ENCODE peak calls at places on chromosomes 3 and 15, in eight cellular contexts. One of them, this sample, is unnamed.

GRCh38 chr15:63503739-63504246 is 600 bp upstream of the USP3 start:
- DNase-seq in HCT116: peak; percentile 75
- DNase-seq in GM06990: no peak
- DNase-seq in AG04449: no peak
- DNase-seq in HL-60: peak; percentile 47
- DNase-seq in AG04450: peak; percentile 58
- DNase-seq in mucosa of descending colon: no peak
- DNase-seq in foreskin fibroblast: peak; percentile 84
- DNase-seq in this sample: no peak

GRCh38 chr15:92268900-92269299 is 124.8 kb upstream of the ST8SIA2 start:
- DNase-seq in HCT116: no peak
- DNase-seq in mucosa of descending colon: no peak
- DNase-seq in foreskin fibroblast: no peak
- DNase-seq in GM06990: no peak
- DNase-seq in AG04449: no peak
- DNase-seq in HL-60: no peak
- DNase-seq in AG04450: no peak
- DNase-seq in this sample: no peak

GRCh38 chr3:46736006-46736872 is 18.6 kb upstream of the PRSS50 start:
- DNase-seq in HL-60: no peak
- DNase-seq in AG04450: no peak
- DNase-seq in AG04449: no peak
- DNase-seq in foreskin fibroblast: no peak
- DNase-seq in GM06990: no peak
- DNase-seq in mucosa of descending colon: no peak
- DNase-seq in HCT116: no peak
- DNase-seq in this sample: no peak

GRCh38 chr15:81792646-81793045 is 253.2 kb downstream of the MEX3B start:
- DNase-seq in foreskin fibroblast: no peak
- DNase-seq in AG04449: no peak
- DNase-seq in mucosa of descending colon: no peak
- DNase-seq in HL-60: no peak
- DNase-seq in GM06990: no peak
- DNase-seq in AG04450: no peak
- DNase-seq in HCT116: no peak
- DNase-seq in this sample: no peak

GRCh38 chr3:147099076-147099475 is 307.3 kb downstream of the ZIC4 start:
- DNase-seq in foreskin fibroblast: no peak
- DNase-seq in AG04450: no peak
- DNase-seq in mucosa of descending colon: no peak
- DNase-seq in HL-60: no peak
- DNase-seq in GM06990: no peak
- DNase-seq in AG04449: no peak
- DNase-seq in HCT116: no peak
- DNase-seq in this sample: no peak

GRCh38 chr15:41926184-41927056 is 32.6 kb upstream of the SPTBN5 start:
- DNase-seq in foreskin fibroblast: no peak
- DNase-seq in HCT116: no peak
- DNase-seq in AG04450: no peak
- DNase-seq in HL-60: no peak
- DNase-seq in GM06990: no peak
- DNase-seq in AG04449: no peak
- DNase-seq in mucosa of descending colon: peak; percentile 63
- DNase-seq in this sample: no peak

GRCh38 chr3:121995190-121996137 is 26.6 kb downstream of the ILDR1 start:
- DNase-seq in HCT116: peak; percentile 53
- DNase-seq in mucosa of descending colon: peak; percentile 61
- DNase-seq in foreskin fibroblast: peak; percentile 64
- DNase-seq in AG04450: peak; percentile 11
- DNase-seq in HL-60: peak; percentile 85
- DNase-seq in GM06990: peak; percentile 60
- DNase-seq in AG04449: peak; percentile 7
- DNase-seq in this sample: no peak

GRCh38 chr3:46368569-46368968 is 2.2 kb upstream of the CCR5 start:
- DNase-seq in HL-60: peak; percentile 95
- DNase-seq in foreskin fibroblast: no peak
- DNase-seq in AG04449: no peak
- DNase-seq in mucosa of descending colon: peak; percentile 57
- DNase-seq in GM06990: peak; percentile 54
- DNase-seq in HCT116: no peak
- DNase-seq in AG04450: no peak
- DNase-seq in this sample: no peak

GRCh38 chr3:17577795-17578520 is 164.5 kb downstream of the TBC1D5 start:
- DNase-seq in foreskin fibroblast: peak; percentile 4
- DNase-seq in HCT116: no peak
- DNase-seq in HL-60: no peak
- DNase-seq in AG04450: no peak
- DNase-seq in AG04449: no peak
- DNase-seq in GM06990: no peak
- DNase-seq in mucosa of descending colon: no peak
- DNase-seq in this sample: no peak

GRCh38 chr3:31831526-31832034 is 149.5 kb downstream of the OSBPL10 start:
- DNase-seq in foreskin fibroblast: no peak
- DNase-seq in HL-60: no peak
- DNase-seq in AG04449: no peak
- DNase-seq in HCT116: no peak
- DNase-seq in GM06990: no peak
- DNase-seq in mucosa of descending colon: no peak
- DNase-seq in AG04450: no peak
- DNase-seq in this sample: no peak

GRCh38 chr3:8621872-8622271 is 22.7 kb downstream of the SSUH2 start:
- DNase-seq in AG04449: peak; percentile 72
- DNase-seq in AG04450: peak; percentile 89
- DNase-seq in GM06990: no peak
- DNase-seq in mucosa of descending colon: no peak
- DNase-seq in HL-60: no peak
- DNase-seq in HCT116: no peak
- DNase-seq in foreskin fibroblast: peak; percentile 89
- DNase-seq in this sample: no peak

GRCh38 chr15:63487076-63487757 is 17.2 kb upstream of the USP3 start:
- DNase-seq in mucosa of descending colon: peak; percentile 98
- DNase-seq in HL-60: peak; percentile 91
- DNase-seq in foreskin fibroblast: no peak
- DNase-seq in AG04449: no peak
- DNase-seq in GM06990: peak; percentile 84
- DNase-seq in HCT116: peak; percentile 67
- DNase-seq in AG04450: no peak
- DNase-seq in this sample: no peak

GRCh38 chr3:133865136-133865855 is 30.4 kb downstream of the RAB6B start:
- DNase-seq in foreskin fibroblast: no peak
- DNase-seq in HL-60: no peak
- DNase-seq in AG04450: no peak
- DNase-seq in mucosa of descending colon: no peak
- DNase-seq in GM06990: no peak
- DNase-seq in HCT116: no peak
- DNase-seq in AG04449: no peak
- DNase-seq in this sample: no peak

GRCh38 chr15:76196949-76197315 is 114.3 kb downstream of the ETFA start:
- DNase-seq in AG04450: no peak
- DNase-seq in GM06990: no peak
- DNase-seq in HCT116: no peak
- DNase-seq in AG04449: no peak
- DNase-seq in HL-60: no peak
- DNase-seq in foreskin fibroblast: no peak
- DNase-seq in mucosa of descending colon: peak; percentile 41
- DNase-seq in this sample: no peak

GRCh38 chr3:68876112-68876713 is 56.1 kb downstream of the TAFA4 start:
- DNase-seq in AG04450: peak; percentile 39
- DNase-seq in foreskin fibroblast: peak; percentile 44
- DNase-seq in AG04449: peak; percentile 26
- DNase-seq in GM06990: no peak
- DNase-seq in HCT116: peak; percentile 45
- DNase-seq in mucosa of descending colon: no peak
- DNase-seq in HL-60: peak; percentile 51
- DNase-seq in this sample: no peak

GRCh38 chr15:33160054-33160453 is 34.5 kb downstream of the FMN1 start:
- DNase-seq in AG04449: no peak
- DNase-seq in HL-60: no peak
- DNase-seq in HCT116: no peak
- DNase-seq in AG04450: no peak
- DNase-seq in foreskin fibroblast: no peak
- DNase-seq in GM06990: no peak
- DNase-seq in mucosa of descending colon: no peak
- DNase-seq in this sample: no peak

GRCh38 chr3:100268986-100269385 is 8.2 kb downstream of the TBC1D23 start:
- DNase-seq in AG04449: no peak
- DNase-seq in mucosa of descending colon: no peak
- DNase-seq in GM06990: no peak
- DNase-seq in foreskin fibroblast: peak; percentile 41
- DNase-seq in HCT116: no peak
- DNase-seq in HL-60: no peak
- DNase-seq in AG04450: no peak
- DNase-seq in this sample: no peak

DNA sequence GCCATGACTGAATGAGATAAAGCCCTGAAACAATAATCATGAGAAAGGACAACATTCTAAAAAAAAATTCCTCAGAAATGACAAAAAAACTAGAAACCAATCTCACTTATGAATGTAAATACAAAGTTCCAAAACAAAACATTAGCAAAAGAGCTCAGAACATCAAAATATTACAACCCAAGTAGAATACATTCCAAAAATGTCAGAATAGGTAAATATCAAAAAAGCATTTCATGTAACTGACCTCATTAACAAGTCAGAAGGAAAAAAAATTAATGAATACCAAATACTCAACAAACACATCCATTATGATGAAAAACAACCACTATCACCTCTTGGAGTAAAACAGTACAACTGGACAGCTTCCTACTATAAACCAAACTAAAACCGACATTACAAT is 93.1 kb downstream of the DLG1 start:
- DNase-seq in AG04449: no peak
- DNase-seq in HCT116: no peak
- DNase-seq in foreskin fibroblast: no peak
- DNase-seq in HL-60: no peak
- DNase-seq in mucosa of descending colon: no peak
- DNase-seq in GM06990: no peak
- DNase-seq in AG04450: no peak
- DNase-seq in this sample: no peak
- TF ChIP-seq CTCF in AG04449: no peak
- TF ChIP-seq CTCF in HCT116: no peak
- TF ChIP-seq CTCF in foreskin fibroblast: no peak
- TF ChIP-seq CTCF in HL-60: no peak
- TF ChIP-seq CTCF in mucosa of descending colon: no peak
- TF ChIP-seq CTCF in GM06990: no peak
- TF ChIP-seq CTCF in AG04450: no peak
- TF ChIP-seq CTCF in this sample: no peak

GRCh38 chr3:117618462-117618861 is 908.9 kb downstream of the TUSC7 start:
- DNase-seq in HL-60: no peak
- DNase-seq in AG04449: no peak
- DNase-seq in GM06990: no peak
- DNase-seq in HCT116: no peak
- DNase-seq in mucosa of descending colon: no peak
- DNase-seq in AG04450: no peak
- DNase-seq in foreskin fibroblast: no peak
- DNase-seq in this sample: no peak

GRCh38 chr3:117611242-117611641 is 901.7 kb downstream of the TUSC7 start:
- DNase-seq in mucosa of descending colon: no peak
- DNase-seq in GM06990: no peak
- DNase-seq in AG04450: no peak
- DNase-seq in HCT116: no peak
- DNase-seq in AG04449: no peak
- DNase-seq in HL-60: no peak
- DNase-seq in foreskin fibroblast: no peak
- DNase-seq in this sample: no peak

GRCh38 chr3:117619805-117620204 is 910.2 kb downstream of the TUSC7 start:
- DNase-seq in foreskin fibroblast: no peak
- DNase-seq in AG04449: no peak
- DNase-seq in AG04450: no peak
- DNase-seq in GM06990: no peak
- DNase-seq in HL-60: no peak
- DNase-seq in mucosa of descending colon: no peak
- DNase-seq in HCT116: no peak
- DNase-seq in this sample: no peak

GRCh38 chr3:117616213-117616612 is 906.6 kb downstream of the TUSC7 start:
- DNase-seq in HL-60: no peak
- DNase-seq in HCT116: no peak
- DNase-seq in GM06990: no peak
- DNase-seq in AG04449: no peak
- DNase-seq in foreskin fibroblast: no peak
- DNase-seq in mucosa of descending colon: no peak
- DNase-seq in AG04450: no peak
- DNase-seq in this sample: no peak
- TF ChIP-seq CTCF in HL-60: no peak
- TF ChIP-seq CTCF in HCT116: no peak
- TF ChIP-seq CTCF in GM06990: no peak
- TF ChIP-seq CTCF in AG04449: no peak
- TF ChIP-seq CTCF in foreskin fibroblast: no peak
- TF ChIP-seq CTCF in mucosa of descending colon: no peak
- TF ChIP-seq CTCF in AG04450: peak; percentile 26
- TF ChIP-seq CTCF in this sample: peak; percentile 75

GRCh38 chr15:95850837-95851236 is 479.7 kb upstream of the NR2F2 start:
- DNase-seq in HL-60: no peak
- DNase-seq in GM06990: no peak
- DNase-seq in foreskin fibroblast: no peak
- DNase-seq in mucosa of descending colon: no peak
- DNase-seq in HCT116: peak; percentile 6
- DNase-seq in AG04449: no peak
- DNase-seq in AG04450: no peak
- DNase-seq in this sample: no peak
- TF ChIP-seq CTCF in HL-60: no peak
- TF ChIP-seq CTCF in GM06990: peak; percentile 24
- TF ChIP-seq CTCF in foreskin fibroblast: no peak
- TF ChIP-seq CTCF in mucosa of descending colon: no peak
- TF ChIP-seq CTCF in HCT116: peak; percentile 28
- TF ChIP-seq CTCF in AG04449: no peak
- TF ChIP-seq CTCF in AG04450: no peak
- TF ChIP-seq CTCF in this sample: no peak

DNA sequence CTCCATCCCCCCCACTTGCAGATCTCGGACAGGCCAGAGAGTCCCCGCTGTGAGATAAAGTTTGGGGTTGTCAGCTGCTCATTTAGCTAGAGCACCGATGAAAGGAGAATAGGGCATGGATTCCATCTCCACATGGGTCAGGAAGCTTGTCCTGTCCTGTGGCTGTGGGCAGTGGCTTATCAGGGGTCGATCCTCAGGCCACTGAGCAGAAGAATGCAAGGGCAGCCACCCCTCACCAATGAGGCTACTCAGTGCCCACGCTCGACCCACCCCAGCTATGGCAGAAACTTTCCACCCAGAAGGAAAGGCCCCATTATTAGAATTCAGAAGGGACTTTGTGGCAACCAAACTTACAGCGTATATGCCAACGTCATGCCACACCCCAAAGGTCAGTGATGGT is 43.3 kb downstream of the CPN2 start:
- DNase-seq in foreskin fibroblast: no peak
- DNase-seq in GM06990: no peak
- DNase-seq in HL-60: no peak
- DNase-seq in HCT116: no peak
- DNase-seq in AG04449: no peak
- DNase-seq in mucosa of descending colon: no peak
- DNase-seq in AG04450: no peak
- DNase-seq in this sample: no peak
- TF ChIP-seq CTCF in foreskin fibroblast: no peak
- TF ChIP-seq CTCF in GM06990: no peak
- TF ChIP-seq CTCF in HL-60: no peak
- TF ChIP-seq CTCF in HCT116: no peak
- TF ChIP-seq CTCF in AG04449: no peak
- TF ChIP-seq CTCF in mucosa of descending colon: no peak
- TF ChIP-seq CTCF in AG04450: no peak
- TF ChIP-seq CTCF in this sample: no peak

GRCh38 chr3:55588120-55588765 is 101.1 kb upstream of the WNT5A start:
- DNase-seq in foreskin fibroblast: no peak
- DNase-seq in mucosa of descending colon: no peak
- DNase-seq in HL-60: no peak
- DNase-seq in HCT116: no peak
- DNase-seq in AG04450: no peak
- DNase-seq in GM06990: no peak
- DNase-seq in AG04449: no peak
- DNase-seq in this sample: no peak
- TF ChIP-seq CTCF in foreskin fibroblast: no peak
- TF ChIP-seq CTCF in mucosa of descending colon: no peak
- TF ChIP-seq CTCF in HL-60: no peak
- TF ChIP-seq CTCF in HCT116: no peak
- TF ChIP-seq CTCF in AG04450: no peak
- TF ChIP-seq CTCF in GM06990: no peak
- TF ChIP-seq CTCF in AG04449: no peak
- TF ChIP-seq CTCF in this sample: no peak

This sample was measured in chondrocyte.